ENCODE peak calls at places on chromosomes 5 and 9, in eight cellular contexts. N is stromal cell of bone marrow, L is GM13977, X is iris pigment epithelial cell, W is activated B cell treated with CpG ODN at 0.5 μM for 24 hours, U is left ventricle myocardium inferior, R is small intestine, Z is cardiac fibroblast. T is an unnamed sample.

GRCh38 chr5:76477061-76477460 is 74.0 kb downstream of the IQGAP2 start:
- DNase-seq in U (no peak), W (no peak), R (no peak), L (no peak), Z (no peak), N (no peak), X (no peak), T (no peak)

GRCh38 chr5:116035123-116035522 is 2.9 kb downstream of the ARL14EPL start:
- DNase-seq in Z (peak), W (no peak), R (no peak), U (no peak), N (no peak), X (peak), L (no peak), T (no peak)

GRCh38 chr5:11494340-11494739 is 409.9 kb downstream of the CTNND2 start:
- DNase-seq in L (no peak), U (no peak), W (no peak), N (no peak), R (no peak), Z (peak), X (peak), T (no peak)

GRCh38 chr5:136137497-136138220 is 5.0 kb downstream of the SMAD5 start:
- DNase-seq in N (no peak), R (no peak), X (no peak), Z (no peak), W (no peak), L (no peak), U (no peak), T (no peak)

GRCh38 chr5:11620172-11620571 is 284.1 kb downstream of the CTNND2 start:
- DNase-seq in U (no peak), R (no peak), Z (no peak), N (no peak), W (no peak), X (no peak), L (no peak), T (no peak)

GRCh38 chr5:112276996-112277395 is 142.1 kb downstream of the EPB41L4A start:
- DNase-seq in L (no peak), X (no peak), W (no peak), R (no peak), U (no peak), Z (no peak), N (no peak), T (no peak)

GRCh38 chr5:85512896-85513295 is 1104.8 kb upstream of the COX7C start:
- DNase-seq in U (no peak), N (no peak), L (no peak), R (no peak), Z (no peak), X (no peak), W (no peak), T (no peak)

GRCh38 chr9:17942498-17942897 is 363.6 kb downstream of the SH3GL2 start:
- DNase-seq in R (peak), L (no peak), U (no peak), W (no peak), X (no peak), Z (no peak), N (no peak), T (no peak)

GRCh38 chr5:136042665-136043121 is 13.9 kb downstream of the TGFBI start:
- DNase-seq in X (peak), L (no peak), Z (peak), R (peak), U (no peak), N (peak), W (no peak), T (no peak)

GRCh38 chr9:88605500-88606172 is 70.7 kb downstream of the NXNL2 start:
- DNase-seq in L (no peak), R (no peak), N (peak), X (peak), Z (peak), W (no peak), U (no peak), T (no peak)

GRCh38 chr9:27565669-27566068 is 7.6 kb downstream of the C9orf72 start:
- DNase-seq in L (no peak), Z (no peak), N (no peak), X (no peak), W (no peak), U (no peak), R (no peak), T (no peak)

GRCh38 chr5:133242221-133242835 is 190.5 kb downstream of the HSPA4 start:
- DNase-seq in Z (no peak), W (no peak), N (no peak), L (peak), X (no peak), U (no peak), R (no peak), T (peak)

GRCh38 chr9:27086818-27087680 is 22.0 kb upstream of the TEK start:
- DNase-seq in U (no peak), X (peak), R (no peak), N (no peak), L (no peak), Z (peak), W (no peak), T (no peak)

GRCh38 chr9:95953986-95954385 is 78.5 kb downstream of the ERCC6L2 start:
- DNase-seq in X (no peak), N (no peak), L (peak), Z (no peak), W (no peak), R (no peak), U (no peak), T (no peak)

GRCh38 chr5:144583493-144584154 is 413.0 kb downstream of the KCTD16 start:
- DNase-seq in N (no peak), W (no peak), X (no peak), U (no peak), R (no peak), Z (no peak), L (no peak), T (no peak)

T was measured in Right ventricle myocardium inferior.